ENCODE peak calls at places on chromosome 11, in nine cellular contexts. V, T, Q, S, I, Z, X, F and E are unnamed samples.

GRCh38 chr11:100830978-100831732 is 144.1 kb downstream of the ARHGAP42 start:
- DNase-seq in V (no peak), T (no peak), Q (no peak), S (peak), I (no peak), Z (no peak), X (no peak), F (peak), E (peak)

GRCh38 chr11:10990637-10991036 is 132.8 kb upstream of the ZBED5 start:
- DNase-seq in V (no peak), T (no peak), Q (no peak), S (no peak), I (no peak), Z (no peak), X (no peak), F (no peak), E (no peak)

GRCh38 chr11:86660011-86660595 is 12.3 kb downstream of the ME3 start:
- DNase-seq in V (no peak), T (no peak), Q (no peak), S (peak), I (no peak), Z (peak), X (no peak), F (peak), E (no peak)

GRCh38 chr11:68841718-68842426 is at the start of gene CPT1A:
- DNase-seq in V (peak), T (peak), Q (peak), S (no peak), I (peak), Z (no peak), X (peak), F (peak), E (peak)

GRCh38 chr11:88338223-88338661 is 706 bp upstream of the CTSC start:
- DNase-seq in V (peak), T (peak), Q (peak), S (peak), I (peak), Z (no peak), X (peak), F (no peak), E (peak)

GRCh38 chr11:67400251-67400941 is 1.3 kb downstream of the PPP1CA start:
- DNase-seq in V (no peak), T (no peak), Q (no peak), S (no peak), I (no peak), Z (no peak), X (peak), F (no peak), E (no peak)

GRCh38 chr11:130148927-130149326 is 10.7 kb upstream of the ST14 start:
- DNase-seq in V (no peak), T (no peak), Q (no peak), S (no peak), I (no peak), Z (no peak), X (no peak), F (no peak), E (no peak)

GRCh38 chr11:57368106-57368826 is 12.7 kb downstream of the PRG3 start:
- DNase-seq in V (no peak), T (no peak), Q (no peak), S (no peak), I (no peak), Z (no peak), X (no peak), F (peak), E (no peak)

GRCh38 chr11:121614661-121615240 is 162.0 kb upstream of the SORL1-AS1 start:
- DNase-seq in V (no peak), T (no peak), Q (no peak), S (no peak), I (no peak), Z (no peak), X (no peak), F (no peak), E (peak)

GRCh38 chr11:117807482-117808272 is 10.7 kb upstream of the DSCAML1 start:
- DNase-seq in V (peak), T (peak), Q (peak), S (peak), I (peak), Z (peak), X (peak), F (peak), E (peak)

GRCh38 chr11:130426223-130427048 is 2.0 kb downstream of the ADAMTS8 start:
- DNase-seq in V (peak), T (no peak), Q (no peak), S (no peak), I (no peak), Z (no peak), X (no peak), F (peak), E (no peak)

GRCh38 chr11:121494355-121495099 is 41.8 kb upstream of the SORL1-AS1 start:
- DNase-seq in V (no peak), T (no peak), Q (peak), S (no peak), I (peak), Z (no peak), X (no peak), F (no peak), E (no peak)

GRCh38 chr11:2105536-2105935 is 33.7 kb downstream of the IGF2 start:
- DNase-seq in V (no peak), T (no peak), Q (no peak), S (no peak), I (peak), Z (no peak), X (no peak), F (no peak), E (no peak)

GRCh38 chr11:133181672-133182071 is 350.6 kb downstream of the OPCML start:
- DNase-seq in V (no peak), T (no peak), Q (no peak), S (no peak), I (no peak), Z (no peak), X (no peak), F (no peak), E (no peak)

GRCh38 chr11:65060913-65061408 is 2.6 kb upstream of the NAALADL1 start:
- DNase-seq in V (no peak), T (no peak), Q (no peak), S (no peak), I (no peak), Z (no peak), X (peak), F (no peak), E (peak)

GRCh38 chr11:19827399-19828135 is 114.9 kb downstream of the NAV2 start:
- DNase-seq in V (no peak), T (no peak), Q (no peak), S (no peak), I (no peak), Z (peak), X (no peak), F (peak), E (no peak)

GRCh38 chr11:43467958-43468357 is 109.2 kb downstream of the TTC17 start:
- DNase-seq in V (no peak), T (no peak), Q (no peak), S (no peak), I (no peak), Z (no peak), X (no peak), F (no peak), E (no peak)

GRCh38 chr11:44731685-44732411 is 5.1 kb downstream of the TSPAN18 start:
- DNase-seq in V (peak), T (no peak), Q (no peak), S (no peak), I (no peak), Z (peak), X (peak), F (peak), E (peak)

GRCh38 chr11:129643031-129643721 is 172.5 kb upstream of the TMEM45B start:
- DNase-seq in V (no peak), T (no peak), Q (no peak), S (peak), I (no peak), Z (no peak), X (no peak), F (no peak), E (no peak)

GRCh38 chr11:7495997-7496545 is 10.8 kb downstream of the OLFML1 start:
- DNase-seq in V (no peak), T (no peak), Q (no peak), S (no peak), I (no peak), Z (no peak), X (peak), F (no peak), E (no peak)

GRCh38 chr11:111697910-111698309 is 68.3 kb downstream of the PPP2R1B start:
- DNase-seq in V (no peak), T (no peak), Q (no peak), S (no peak), I (no peak), Z (no peak), X (no peak), F (no peak), E (no peak)

GRCh38 chr11:66172146-66172545 is 96.3 kb upstream of the RAB1B start:
- DNase-seq in V (no peak), T (no peak), Q (peak), S (peak), I (peak), Z (no peak), X (no peak), F (no peak), E (no peak)

GRCh38 chr11:96019810-96020747 is 96.2 kb upstream of the MTMR2 start:
- DNase-seq in V (no peak), T (no peak), Q (no peak), S (no peak), I (no peak), Z (no peak), X (no peak), F (no peak), E (no peak)

GRCh38 chr11:34546511-34547206 is 33.1 kb upstream of the ELF5 start:
- DNase-seq in V (no peak), T (no peak), Q (no peak), S (no peak), I (no peak), Z (no peak), X (no peak), F (no peak), E (no peak)

GRCh38 chr11:22460181-22460580 is 122.0 kb downstream of the SLC17A6 start:
- DNase-seq in V (no peak), T (no peak), Q (no peak), S (no peak), I (no peak), Z (no peak), X (no peak), F (no peak), E (no peak)

GRCh38 chr11:87463486-87464102 is 425.9 kb downstream of the TMEM135 start:
- DNase-seq in V (no peak), T (no peak), Q (no peak), S (peak), I (no peak), Z (peak), X (no peak), F (peak), E (no peak)